ENCODE peak calls at places on chromosomes 11 and 22, in five cellular contexts. O, Q, K, Z and B are unnamed samples.

GRCh38 chr11:31487848-31488247 is 21.6 kb downstream of the IMMP1L start:
- DNase-seq in O (peak), Q (no peak), K (no peak), Z (no peak), B (no peak)

GRCh38 chr22:39629851-39630250 is 59.3 kb downstream of the CACNA1I start:
- DNase-seq in O (no peak), Q (no peak), K (no peak), Z (no peak), B (no peak)

GRCh38 chr11:101129203-101129943 is at the start of gene PGR:
- DNase-seq in O (peak), Q (no peak), K (peak), Z (peak), B (peak)

GRCh38 chr11:99505831-99506230 is 485.1 kb downstream of the CNTN5 start:
- DNase-seq in O (no peak), Q (no peak), K (no peak), Z (no peak), B (no peak)

GRCh38 chr11:67351275-67352005 is 1.9 kb downstream of the POLD4 start:
- DNase-seq in O (peak), Q (peak), K (no peak), Z (peak), B (peak)

GRCh38 chr11:19795082-19795481 is 82.4 kb downstream of the NAV2 start:
- DNase-seq in O (no peak), Q (no peak), K (no peak), Z (no peak), B (no peak)

GRCh38 chr11:65492637-65493366 is 6.0 kb upstream of the MALAT1 start:
- DNase-seq in O (no peak), Q (no peak), K (no peak), Z (peak), B (no peak)

GRCh38 chr11:127471662-127472061 is 471.1 kb upstream of the KIRREL3 start:
- DNase-seq in O (no peak), Q (no peak), K (no peak), Z (no peak), B (no peak)

GRCh38 chr11:58658553-58659080 is 36.2 kb downstream of the CNTF start:
- DNase-seq in O (no peak), Q (no peak), K (no peak), Z (no peak), B (no peak)

GRCh38 chr11:10387209-10388083 is 67.6 kb upstream of the AMPD3 start:
- DNase-seq in O (peak), Q (no peak), K (no peak), Z (peak), B (no peak)

GRCh38 chr11:134951305-134951700 is 539.3 kb upstream of the B3GAT1 start:
- DNase-seq in O (no peak), Q (no peak), K (no peak), Z (no peak), B (no peak)

GRCh38 chr11:116887909-116888556 is 50.6 kb upstream of the APOA1 start:
- DNase-seq in O (no peak), Q (no peak), K (no peak), Z (no peak), B (no peak)

GRCh38 chr11:41392591-41392990 is 66.9 kb downstream of the LRRC4C start:
- DNase-seq in O (no peak), Q (no peak), K (no peak), Z (no peak), B (no peak)

GRCh38 chr11:83521647-83522596 is 235.8 kb upstream of the CCDC90B start:
- DNase-seq in O (peak), Q (no peak), K (no peak), Z (no peak), B (no peak)

GRCh38 chr22:48443680-48444079 is 1384.0 kb downstream of the BRD1 start:
- DNase-seq in O (no peak), Q (no peak), K (no peak), Z (no peak), B (no peak)

GRCh38 chr11:101401245-101401644 is 182.6 kb downstream of the TRPC6 start:
- DNase-seq in O (no peak), Q (no peak), K (no peak), Z (no peak), B (no peak)

GRCh38 chr22:37218771-37219411 is 6.6 kb upstream of the SSTR3 start:
- DNase-seq in O (no peak), Q (no peak), K (no peak), Z (no peak), B (no peak)

GRCh38 chr22:26751217-26751616 is 93.8 kb downstream of the MIAT start:
- DNase-seq in O (no peak), Q (no peak), K (no peak), Z (no peak), B (peak)

GRCh38 chr11:96540875-96541274 is 151.1 kb downstream of the JRKL start:
- DNase-seq in O (no peak), Q (no peak), K (no peak), Z (no peak), B (no peak)

GRCh38 chr22:27613099-27614089 is 188.2 kb downstream of the MN1 start:
- DNase-seq in O (no peak), Q (no peak), K (no peak), Z (no peak), B (peak)

GRCh38 chr11:13216019-13217006 is 61.3 kb upstream of the BMAL1 start:
- DNase-seq in O (no peak), Q (no peak), K (no peak), Z (no peak), B (no peak)

GRCh38 chr11:111047376-111047775 is 198.1 kb upstream of the POU2AF2 start:
- DNase-seq in O (no peak), Q (no peak), K (no peak), Z (no peak), B (peak)

GRCh38 chr22:50228366-50228765 is 16.5 kb downstream of the TUBGCP6 start:
- DNase-seq in O (no peak), Q (no peak), K (no peak), Z (no peak), B (no peak)

GRCh38 chr11:76609736-76610370 is 60.7 kb downstream of the LRRC32 start:
- DNase-seq in O (no peak), Q (no peak), K (no peak), Z (no peak), B (no peak)

GRCh38 chr11:59813364-59813763 is 2.8 kb upstream of the MRPL16 start:
- DNase-seq in O (no peak), Q (no peak), K (no peak), Z (no peak), B (no peak)

GRCh38 chr11:12994476-12994875 is 14.6 kb upstream of the RASSF10 start:
- DNase-seq in O (no peak), Q (no peak), K (no peak), Z (no peak), B (no peak)

GRCh38 chr11:13249992-13250391 is 27.6 kb upstream of the BMAL1 start:
- DNase-seq in O (peak), Q (no peak), K (no peak), Z (no peak), B (no peak)

GRCh38 chr11:120115272-120116000 is 22.5 kb downstream of the TRIM29 start:
- DNase-seq in O (no peak), Q (no peak), K (no peak), Z (no peak), B (no peak)

GRCh38 chr11:68959465-68960298 is 21.1 kb downstream of the MRGPRD start:
- DNase-seq in O (no peak), Q (no peak), K (no peak), Z (no peak), B (no peak)

GRCh38 chr11:72250661-72251465 is 6.9 kb upstream of the PHOX2A start:
- DNase-seq in O (no peak), Q (no peak), K (no peak), Z (no peak), B (no peak)

GRCh38 chr11:86177319-86177718 is 67.2 kb upstream of the EED start:
- DNase-seq in O (no peak), Q (no peak), K (no peak), Z (no peak), B (no peak)

GRCh38 chr22:34798605-34799004 is 267.4 kb upstream of the ISX start:
- DNase-seq in O (no peak), Q (no peak), K (no peak), Z (no peak), B (no peak)

GRCh38 chr22:49972163-49973017 is 11.8 kb downstream of the PIM3 start:
- DNase-seq in O (no peak), Q (no peak), K (no peak), Z (peak), B (peak)

GRCh38 chr11:43573233-43573632 is 107.3 kb upstream of the HSD17B12 start:
- DNase-seq in O (no peak), Q (no peak), K (no peak), Z (no peak), B (peak)

GRCh38 chr11:29751618-29752017 is 265.2 kb downstream of the KCNA4 start:
- DNase-seq in O (no peak), Q (no peak), K (no peak), Z (no peak), B (no peak)

GRCh38 chr11:77101043-77101537 is 1.6 kb upstream of the OMP start:
- DNase-seq in O (peak), Q (no peak), K (no peak), Z (no peak), B (no peak)

GRCh38 chr11:76783901-76784813 is 1.0 kb downstream of the TSKU start:
- DNase-seq in O (peak), Q (no peak), K (peak), Z (peak), B (peak)

DNA sequence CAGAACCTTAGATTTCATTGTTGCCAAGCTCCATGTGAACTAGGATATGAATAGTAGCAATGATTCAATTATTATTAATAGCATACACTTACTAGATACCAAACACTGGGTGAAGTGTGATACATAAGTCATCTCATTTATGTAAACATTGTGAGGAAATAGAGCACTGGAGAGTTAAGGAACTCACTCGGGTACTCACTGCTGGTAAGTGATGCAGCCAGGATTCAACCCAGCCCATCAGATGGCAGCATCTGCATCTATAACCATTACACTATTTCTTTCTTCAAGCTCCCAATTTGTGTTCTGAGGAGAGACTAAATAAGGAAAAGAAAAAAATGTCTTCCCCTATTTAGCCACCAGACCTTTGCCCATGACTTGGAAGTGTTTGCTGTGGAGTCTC is 10.2 kb upstream of the ALG8 start:
- DNase-seq in O (peak), Q (no peak), K (no peak), Z (no peak), B (no peak)
- TF ChIP-seq CTCF in O (peak), Q (peak), K (no peak), Z (peak), B (no peak)

GRCh38 chr11:1931326-1931725 is 11.8 kb downstream of the TNNT3 start:
- DNase-seq in O (no peak), Q (no peak), K (no peak), Z (peak), B (no peak)
- TF ChIP-seq CTCF in O (no peak), Q (no peak), K (no peak), Z (no peak), B (no peak)

GRCh38 chr11:61510980-61511373 is 2.4 kb downstream of the LRRC10B start:
- DNase-seq in O (no peak), Q (no peak), K (no peak), Z (peak), B (no peak)

GRCh38 chr11:61511383-61511782 is 2.8 kb downstream of the LRRC10B start:
- DNase-seq in O (no peak), Q (no peak), K (no peak), Z (no peak), B (no peak)

GRCh38 chr11:61510178-61510979 is 1.8 kb downstream of the LRRC10B start:
- DNase-seq in O (no peak), Q (no peak), K (no peak), Z (peak), B (no peak)

GRCh38 chr11:61507962-61508824 is at the start of gene LRRC10B:
- DNase-seq in O (peak), Q (peak), K (peak), Z (peak), B (peak)

DNA sequence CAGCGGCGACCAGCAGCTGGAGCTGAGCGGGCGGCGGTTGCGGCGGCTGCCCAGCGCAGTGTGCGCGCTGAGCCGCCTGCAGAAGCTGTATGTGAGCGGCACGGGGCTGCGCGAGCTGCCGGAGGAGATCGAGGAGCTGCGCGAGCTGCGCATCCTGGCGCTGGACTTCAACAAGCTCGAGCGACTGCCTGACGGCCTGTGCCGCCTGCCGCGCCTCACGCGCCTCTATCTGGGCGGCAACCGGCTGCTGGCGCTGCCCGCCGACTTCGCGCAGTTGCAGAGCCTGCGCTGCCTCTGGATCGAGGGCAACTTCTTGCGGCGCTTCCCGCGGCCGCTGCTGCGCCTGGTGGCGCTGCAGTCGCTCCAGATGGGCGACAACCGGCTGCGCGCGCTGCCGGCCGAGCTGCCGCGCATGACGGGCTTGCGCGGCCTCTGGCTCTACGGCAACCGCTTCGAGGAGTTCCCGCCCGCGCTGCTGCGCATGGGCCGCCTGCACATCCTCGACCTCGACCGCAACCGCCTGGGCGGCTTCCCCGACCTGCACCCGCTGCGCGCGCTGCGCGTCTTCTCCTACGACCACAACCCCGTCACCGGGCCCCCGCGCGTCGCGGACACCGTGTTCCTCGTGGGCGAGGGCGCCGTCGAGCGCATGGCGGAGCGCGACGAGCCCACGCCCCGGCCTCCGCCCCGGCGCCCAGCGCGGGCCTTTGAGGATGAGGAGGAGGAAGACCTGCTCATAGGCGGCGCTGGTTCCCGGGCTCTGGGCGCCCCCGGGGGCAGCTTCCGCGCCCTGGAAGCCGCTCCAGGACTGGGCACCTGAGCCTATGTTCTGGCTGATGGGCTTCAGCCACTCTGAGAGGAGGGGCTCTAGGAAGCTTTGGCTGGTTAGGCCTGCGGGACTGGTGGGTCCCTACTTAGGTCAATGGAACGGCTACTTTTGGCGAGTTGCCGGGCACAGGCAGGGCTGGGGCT is 795 bp downstream of the LRRC10B start:
- DNase-seq in O (peak), Q (no peak), K (peak), Z (peak), B (peak)
- TF ChIP-seq CTCF in O (peak), Q (peak), K (peak), Z (peak), B (peak)

DNA sequence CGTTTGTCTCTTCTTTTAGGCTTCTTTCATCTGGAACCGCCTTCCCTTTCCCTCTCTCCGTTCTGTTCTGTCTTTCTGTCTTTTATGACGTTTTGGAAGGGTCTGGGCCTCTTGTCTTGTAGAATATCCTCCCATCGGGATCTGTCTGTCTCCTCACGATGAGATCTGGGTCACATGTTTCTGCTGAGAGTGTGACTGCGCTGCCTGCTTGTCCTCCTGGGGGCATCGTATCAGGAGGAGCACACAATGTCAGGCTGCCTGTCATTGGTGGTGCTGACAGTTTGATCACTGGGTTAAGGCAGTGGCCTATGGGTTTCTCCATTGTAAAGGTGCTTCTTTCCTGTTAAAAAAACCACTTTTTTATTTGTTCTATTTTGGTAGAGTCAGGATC is 60.4 kb upstream of the PARVG start:
- DNase-seq in O (no peak), Q (no peak), K (no peak), Z (no peak), B (no peak)
- TF ChIP-seq CTCF in O (no peak), Q (no peak), K (no peak), Z (no peak), B (no peak)

DNA sequence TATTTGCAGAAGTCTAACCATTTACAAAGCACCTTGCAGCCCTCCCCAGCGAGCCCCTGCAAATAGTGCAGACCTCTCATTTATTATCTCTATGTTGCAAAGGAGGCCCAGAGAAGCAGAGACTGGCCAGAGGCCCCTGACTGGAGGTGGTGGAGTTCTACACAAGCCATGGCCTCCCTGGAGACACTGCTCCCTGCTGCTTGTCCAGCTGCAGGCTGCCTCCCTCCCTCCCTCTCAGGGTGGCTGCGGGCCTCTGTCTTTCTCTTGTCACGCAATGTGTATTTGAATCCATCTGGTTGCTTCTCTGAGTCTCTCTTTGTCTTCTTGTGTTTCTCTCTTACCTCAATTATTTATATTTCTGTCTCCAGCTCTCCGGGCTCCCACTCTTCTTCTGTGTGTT is 59.1 kb upstream of the PRDM11 start:
- DNase-seq in O (no peak), Q (no peak), K (no peak), Z (no peak), B (no peak)
- TF ChIP-seq CTCF in O (no peak), Q (no peak), K (no peak), Z (no peak), B (no peak)

DNA sequence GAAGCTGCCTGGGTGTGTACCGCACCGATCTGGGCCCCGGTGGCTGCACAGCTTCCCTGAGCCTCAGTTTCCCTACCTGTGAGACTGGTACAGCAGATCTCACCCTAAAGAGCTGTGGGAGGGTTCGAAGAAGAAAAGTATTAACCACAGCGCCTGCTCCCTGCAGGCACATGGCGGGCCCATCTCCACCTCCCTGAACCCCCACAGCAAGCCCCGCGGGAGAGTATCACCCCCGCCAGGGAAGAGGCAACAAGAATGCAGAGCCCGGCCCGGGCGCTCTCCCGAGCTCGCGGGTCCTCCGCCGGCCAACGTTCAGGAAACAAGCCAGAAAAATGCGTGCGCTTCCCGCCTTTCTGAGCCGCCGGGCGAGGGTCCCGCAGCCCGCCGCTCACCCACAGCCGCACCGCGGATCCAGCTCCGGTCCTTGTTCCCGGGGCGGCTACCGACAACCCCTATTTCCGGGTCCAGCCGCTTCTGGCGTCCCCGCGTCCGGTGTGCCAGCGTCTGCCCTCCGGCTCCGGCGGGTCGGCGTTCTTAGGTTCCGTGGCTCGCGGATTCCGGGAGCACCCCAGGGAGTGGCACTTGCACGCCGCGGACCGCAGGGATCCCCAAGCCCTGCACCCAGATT is at the start of gene TOP3B:
- DNase-seq in O (peak), Q (peak), K (peak), Z (peak), B (peak)
- TF ChIP-seq CTCF in O (no peak), Q (no peak), K (no peak), Z (peak), B (no peak)

GRCh38 chr22:46893281-46894020 is 131.0 kb downstream of the TBC1D22A start:
- DNase-seq in O (no peak), Q (no peak), K (no peak), Z (no peak), B (no peak)
- TF ChIP-seq CTCF in O (no peak), Q (no peak), K (no peak), Z (no peak), B (no peak)

DNA sequence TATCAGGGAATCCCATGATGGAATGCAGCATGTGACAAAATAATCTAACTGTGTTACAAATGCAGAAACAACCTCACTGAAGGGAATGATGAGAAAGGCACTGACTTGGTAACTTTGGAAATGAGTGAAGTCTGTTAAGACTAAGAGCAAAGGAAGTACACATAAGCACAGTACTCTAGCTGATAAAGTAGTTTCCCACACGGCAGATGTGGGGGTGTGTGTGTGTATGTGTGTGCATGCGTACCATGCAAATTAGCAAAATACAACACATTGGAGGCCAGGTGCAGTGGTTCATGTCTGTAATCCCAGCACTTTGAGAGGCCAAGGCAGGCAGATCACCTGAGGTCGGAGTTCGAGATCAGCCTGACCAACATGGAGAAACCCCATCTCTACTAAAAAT is 16.6 kb upstream of the NLRP6 start:
- DNase-seq in O (no peak), Q (no peak), K (no peak), Z (no peak), B (no peak)
- TF ChIP-seq CTCF in O (no peak), Q (no peak), K (no peak), Z (no peak), B (no peak)